ENCODE peak calls at places on chromosomes 6 and 20, in four cellular contexts. One of them, this sample, is unnamed.

GRCh38 chr20:10793741-10794140 is 119.9 kb upstream of the JAG1 start:
- DNase-seq in MM.1S: no peak
- DNase-seq in heart left ventricle: no peak
- DNase-seq in H1: no peak
- DNase-seq in this sample: no peak

GRCh38 chr6:139676718-139677117 is 302.3 kb upstream of the CITED2 start:
- DNase-seq in MM.1S: no peak
- DNase-seq in heart left ventricle: no peak
- DNase-seq in H1: no peak
- DNase-seq in this sample: no peak

GRCh38 chr6:116210750-116211425 is 43.0 kb downstream of the TSPYL4 start:
- DNase-seq in MM.1S: no peak
- DNase-seq in heart left ventricle: peak; percentile 84
- DNase-seq in H1: no peak
- DNase-seq in this sample: peak; percentile 44

GRCh38 chr6:3316363-3316762 is 57.6 kb downstream of the PSMG4 start:
- DNase-seq in MM.1S: no peak
- DNase-seq in heart left ventricle: no peak
- DNase-seq in H1: no peak
- DNase-seq in this sample: no peak

GRCh38 chr6:44062105-44062770 is 65.0 kb downstream of the MRPL14 start:
- DNase-seq in MM.1S: no peak
- DNase-seq in heart left ventricle: no peak
- DNase-seq in H1: no peak
- DNase-seq in this sample: no peak

GRCh38 chr6:13484138-13484708 is 3.2 kb downstream of the GFOD1 start:
- DNase-seq in MM.1S: no peak
- DNase-seq in heart left ventricle: no peak
- DNase-seq in H1: no peak
- DNase-seq in this sample: no peak

GRCh38 chr20:544153-544725 is 649 bp upstream of the CSNK2A1 start:
- DNase-seq in MM.1S: no peak
- DNase-seq in heart left ventricle: no peak
- DNase-seq in H1: no peak
- DNase-seq in this sample: no peak

GRCh38 chr6:79077680-79078056 is 386 bp downstream of the PHIP start:
- DNase-seq in MM.1S: peak; percentile 44
- DNase-seq in heart left ventricle: no peak
- DNase-seq in H1: no peak
- DNase-seq in this sample: peak; percentile 57

GRCh38 chr6:158081657-158081935 is 86.5 kb downstream of the SERAC1 start:
- DNase-seq in MM.1S: no peak
- DNase-seq in heart left ventricle: no peak
- DNase-seq in H1: no peak
- DNase-seq in this sample: no peak

GRCh38 chr6:139515511-139515910 is 141.1 kb upstream of the CITED2 start:
- DNase-seq in MM.1S: no peak
- DNase-seq in heart left ventricle: no peak
- DNase-seq in H1: no peak
- DNase-seq in this sample: no peak

GRCh38 chr6:135506270-135506997 is 8.9 kb upstream of the AHI1 start:
- DNase-seq in MM.1S: peak; percentile 46
- DNase-seq in heart left ventricle: no peak
- DNase-seq in H1: no peak
- DNase-seq in this sample: no peak

GRCh38 chr6:128456510-128457244 is 63.7 kb downstream of the PTPRK start:
- DNase-seq in MM.1S: no peak
- DNase-seq in heart left ventricle: no peak
- DNase-seq in H1: no peak
- DNase-seq in this sample: no peak

GRCh38 chr6:138109042-138109997 is 2.1 kb upstream of the PERP start:
- DNase-seq in MM.1S: peak; percentile 73
- DNase-seq in heart left ventricle: peak; percentile 51
- DNase-seq in H1: no peak
- DNase-seq in this sample: peak; percentile 68

GRCh38 chr6:139240161-139241010 is 51.4 kb downstream of the TXLNB start:
- DNase-seq in MM.1S: no peak
- DNase-seq in heart left ventricle: peak; percentile 28
- DNase-seq in H1: no peak
- DNase-seq in this sample: no peak

GRCh38 chr6:111720931-111721496 is 115.3 kb upstream of the TRAF3IP2 start:
- DNase-seq in MM.1S: no peak
- DNase-seq in heart left ventricle: no peak
- DNase-seq in H1: no peak
- DNase-seq in this sample: no peak

GRCh38 chr6:168837231-168837903 is 396.4 kb downstream of the SMOC2 start:
- DNase-seq in MM.1S: no peak
- DNase-seq in heart left ventricle: no peak
- DNase-seq in H1: no peak
- DNase-seq in this sample: no peak

GRCh38 chr20:1535420-1536175 is 21.9 kb downstream of the SIRPD start:
- DNase-seq in MM.1S: peak; percentile 75
- DNase-seq in heart left ventricle: peak; percentile 38
- DNase-seq in H1: no peak
- DNase-seq in this sample: no peak

GRCh38 chr6:137692806-137693205 is 174.3 kb upstream of the TNFAIP3 start:
- DNase-seq in MM.1S: no peak
- DNase-seq in heart left ventricle: no peak
- DNase-seq in H1: no peak
- DNase-seq in this sample: no peak

GRCh38 chr6:27879795-27880194 is 32.4 kb downstream of the OR2B2 start:
- DNase-seq in MM.1S: no peak
- DNase-seq in heart left ventricle: no peak
- DNase-seq in H1: no peak
- DNase-seq in this sample: no peak

GRCh38 chr6:27888576-27888975 is 23.6 kb downstream of the OR2B2 start:
- DNase-seq in MM.1S: no peak
- DNase-seq in heart left ventricle: no peak
- DNase-seq in H1: no peak
- DNase-seq in this sample: no peak

GRCh38 chr6:27883136-27883535 is 29.1 kb downstream of the OR2B2 start:
- DNase-seq in MM.1S: no peak
- DNase-seq in heart left ventricle: no peak
- DNase-seq in H1: no peak
- DNase-seq in this sample: no peak

GRCh38 chr6:27882624-27883023 is 29.6 kb downstream of the OR2B2 start:
- DNase-seq in MM.1S: no peak
- DNase-seq in heart left ventricle: no peak
- DNase-seq in H1: no peak
- DNase-seq in this sample: no peak
- H3K27ac ChIP-seq in MM.1S: no peak overlapping the region
- H3K27ac ChIP-seq in heart left ventricle: no peak overlapping the region
- H3K27ac ChIP-seq in H1: no peak overlapping the region
- H3K27ac ChIP-seq in this sample: no peak overlapping the region

DNA sequence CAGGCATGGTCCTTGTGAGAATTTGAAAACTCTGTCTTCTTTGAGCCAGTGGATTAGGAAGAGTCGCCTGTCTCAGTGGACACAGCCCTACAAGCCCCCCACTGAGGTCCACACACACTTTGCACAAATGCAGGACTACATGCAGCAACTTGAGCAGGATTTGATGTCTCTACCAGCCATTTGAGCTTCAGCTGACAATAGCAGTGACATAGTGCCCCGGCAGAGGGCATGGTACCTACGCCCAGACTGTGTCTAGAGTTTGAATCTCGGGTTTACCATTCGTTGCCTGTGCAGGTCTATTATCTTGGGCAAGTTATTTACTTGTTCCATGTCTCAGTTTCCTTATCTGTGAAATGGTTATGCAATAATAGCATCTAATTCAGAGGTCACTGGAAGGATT is 580.1 kb downstream of the TFAP2B start:
- DNase-seq in MM.1S: peak; percentile 20
- DNase-seq in heart left ventricle: no peak
- DNase-seq in H1: no peak
- DNase-seq in this sample: no peak
- TF ChIP-seq CTCF in MM.1S: peak; percentile 32
- TF ChIP-seq CTCF in heart left ventricle: no peak
- TF ChIP-seq CTCF in H1: no peak
- TF ChIP-seq CTCF in this sample: no peak

DNA sequence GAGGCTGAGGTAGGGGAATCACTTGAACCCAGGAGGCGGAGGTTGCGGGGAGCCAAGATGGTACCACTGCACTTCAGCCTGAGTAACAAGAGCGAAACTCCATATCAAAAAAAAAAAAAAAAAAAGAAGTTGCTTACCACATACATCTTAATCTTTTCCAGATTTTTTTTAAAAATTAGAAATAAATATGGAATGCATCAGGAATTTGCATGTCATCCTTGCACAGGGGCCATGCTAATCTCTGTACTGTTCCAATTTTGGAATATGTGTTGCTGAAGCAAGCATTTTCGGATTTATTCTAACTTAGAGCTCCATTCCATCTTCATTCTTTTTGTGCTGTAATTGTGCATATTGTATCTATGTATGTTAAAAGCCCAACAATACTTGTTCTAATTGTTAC is 62.5 kb downstream of the TRPC4AP start:
- DNase-seq in MM.1S: no peak
- DNase-seq in heart left ventricle: no peak
- DNase-seq in H1: no peak
- DNase-seq in this sample: no peak
- H3K27ac ChIP-seq in MM.1S: no peak overlapping the region
- H3K27ac ChIP-seq in heart left ventricle: no peak overlapping the region
- H3K27ac ChIP-seq in H1: no peak overlapping the region
- H3K27ac ChIP-seq in this sample: no peak overlapping the region

GRCh38 chr6:122285292-122285913 is 114.0 kb upstream of the HSF2 start:
- DNase-seq in MM.1S: no peak
- DNase-seq in heart left ventricle: no peak
- DNase-seq in H1: no peak
- DNase-seq in this sample: no peak

GRCh38 chr6:122284848-122285247 is 114.6 kb upstream of the HSF2 start:
- DNase-seq in MM.1S: no peak
- DNase-seq in heart left ventricle: no peak
- DNase-seq in H1: no peak
- DNase-seq in this sample: no peak

GRCh38 chr6:122286512-122286911 is 112.9 kb upstream of the HSF2 start:
- DNase-seq in MM.1S: no peak
- DNase-seq in heart left ventricle: no peak
- DNase-seq in H1: no peak
- DNase-seq in this sample: no peak

GRCh38 chr6:122289721-122290501 is 109.5 kb upstream of the HSF2 start:
- DNase-seq in MM.1S: no peak
- DNase-seq in heart left ventricle: no peak
- DNase-seq in H1: no peak
- DNase-seq in this sample: no peak
- TF ChIP-seq CTCF in MM.1S: no peak
- TF ChIP-seq CTCF in heart left ventricle: peak; percentile 32
- TF ChIP-seq CTCF in H1: peak; percentile 38
- TF ChIP-seq CTCF in this sample: no peak

DNA sequence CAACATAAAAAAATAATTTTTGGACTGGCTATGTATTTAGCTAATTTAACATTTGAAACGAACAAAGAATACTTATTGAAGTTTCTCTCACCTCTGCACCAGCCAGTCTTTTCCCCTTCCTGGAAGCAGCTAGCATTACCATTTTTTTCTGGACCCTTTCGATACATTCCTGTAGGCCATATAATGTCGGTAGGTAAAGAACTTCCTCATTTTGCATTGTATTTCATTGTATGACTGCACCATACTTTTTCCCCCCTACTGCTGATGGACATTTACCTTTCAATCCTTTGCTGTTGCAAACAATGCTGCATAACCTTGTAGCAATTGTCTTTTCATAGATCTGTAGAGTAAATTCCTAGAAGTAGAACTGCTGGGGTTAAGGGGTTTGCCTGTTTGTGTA is 17.6 kb downstream of the CBFA2T2 start:
- DNase-seq in MM.1S: no peak
- DNase-seq in heart left ventricle: no peak
- DNase-seq in H1: no peak
- DNase-seq in this sample: no peak
- H3K27ac ChIP-seq in MM.1S: no peak overlapping the region
- H3K27ac ChIP-seq in heart left ventricle: no peak overlapping the region
- H3K27ac ChIP-seq in H1: no peak overlapping the region
- H3K27ac ChIP-seq in this sample: no peak overlapping the region

GRCh38 chr20:50649587-50649986 is 41.8 kb downstream of the RIPOR3 start:
- DNase-seq in MM.1S: no peak
- DNase-seq in heart left ventricle: no peak
- DNase-seq in H1: no peak
- DNase-seq in this sample: no peak

GRCh38 chr20:50646483-50646996 is 44.8 kb downstream of the RIPOR3 start:
- DNase-seq in MM.1S: no peak
- DNase-seq in heart left ventricle: no peak
- DNase-seq in H1: no peak
- DNase-seq in this sample: no peak

GRCh38 chr20:50642288-50642803 is 49.0 kb downstream of the RIPOR3 start:
- DNase-seq in MM.1S: no peak
- DNase-seq in heart left ventricle: no peak
- DNase-seq in H1: no peak
- DNase-seq in this sample: no peak

GRCh38 chr20:50648651-50649050 is 42.7 kb downstream of the RIPOR3 start:
- DNase-seq in MM.1S: no peak
- DNase-seq in heart left ventricle: no peak
- DNase-seq in H1: no peak
- DNase-seq in this sample: no peak

DNA sequence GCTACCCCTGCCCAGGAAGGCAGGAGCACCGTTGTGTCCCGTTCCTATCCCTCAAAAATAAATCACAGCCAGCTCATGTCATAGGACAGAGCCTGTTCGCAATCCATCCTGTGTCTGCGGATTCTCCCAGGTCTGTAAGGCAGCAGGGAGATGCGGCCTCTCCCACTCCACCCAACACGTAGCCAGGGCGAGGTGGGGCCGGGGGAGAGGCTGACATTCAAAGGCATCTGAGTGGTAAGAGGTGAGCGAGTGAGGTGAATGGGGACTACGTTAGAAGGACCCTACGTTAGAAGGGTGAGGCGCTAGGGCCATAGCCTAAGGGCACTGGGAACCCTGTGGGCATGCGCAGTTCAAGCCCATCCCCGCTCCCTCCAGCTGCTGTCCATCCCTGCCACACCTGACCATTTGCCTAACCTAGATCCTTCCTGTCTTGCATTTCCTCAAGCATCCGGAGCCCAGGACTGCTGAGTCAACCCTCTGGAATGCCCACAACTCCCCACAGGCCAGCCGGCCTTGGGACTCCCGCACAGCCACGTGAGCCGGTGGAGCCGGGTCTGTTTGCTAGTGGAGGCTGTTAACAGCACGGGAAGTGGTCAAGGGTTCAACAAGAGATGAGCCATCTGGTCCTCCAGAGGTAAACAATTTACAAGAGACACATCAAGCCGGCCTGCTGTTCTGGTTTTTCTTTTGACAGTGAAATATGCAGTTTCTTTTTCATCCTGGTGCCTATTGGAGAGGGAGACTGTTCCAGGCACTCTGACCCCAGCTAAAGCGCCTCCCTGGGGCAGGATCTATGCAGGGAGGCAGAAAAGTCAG is 45.9 kb downstream of the RIPOR3 start:
- DNase-seq in MM.1S: no peak
- DNase-seq in heart left ventricle: peak; percentile 90
- DNase-seq in H1: peak; percentile 85
- DNase-seq in this sample: peak; percentile 83
- TF ChIP-seq CTCF in MM.1S: no peak
- TF ChIP-seq CTCF in heart left ventricle: no peak
- TF ChIP-seq CTCF in H1: no peak
- TF ChIP-seq CTCF in this sample: no peak

GRCh38 chr6:30780642-30780920 is 36.2 kb upstream of the IER3 start:
- DNase-seq in MM.1S: no peak
- DNase-seq in heart left ventricle: no peak
- DNase-seq in H1: no peak
- DNase-seq in this sample: no peak
- H3K27ac ChIP-seq in MM.1S: no peak overlapping the region
- H3K27ac ChIP-seq in heart left ventricle: peak overlapping the region; percentile 94
- H3K27ac ChIP-seq in H1: no peak overlapping the region
- H3K27ac ChIP-seq in this sample: peak overlapping the region; percentile 89

This sample was measured in lung.